ENCODE peak calls at places on chromosomes 5 and 9, in eight cellular contexts. One of them, this sample, is unnamed.

GRCh38 chr5:14628346-14628745 is 36.2 kb upstream of the OTULIN start:
- DNase-seq in NAMALWA: peak
- DNase-seq in nucleus accumbens: no peak
- DNase-seq in GM10248: peak
- DNase-seq in Ammon's horn: peak
- DNase-seq in CD4-positive, alpha-beta T cell: peak
- DNase-seq in activated naive CD4-positive, alpha-beta T cell treated with Interleukin-2 at 50 U/mL for 16 hours: peak
- DNase-seq in memory B cell: peak
- DNase-seq in this sample: no peak

GRCh38 chr9:69035438-69036316 is at the start of gene FXN:
- DNase-seq in memory B cell: peak
- DNase-seq in GM10248: peak
- DNase-seq in NAMALWA: peak
- DNase-seq in CD4-positive, alpha-beta T cell: peak
- DNase-seq in activated naive CD4-positive, alpha-beta T cell treated with Interleukin-2 at 50 U/mL for 16 hours: peak
- DNase-seq in nucleus accumbens: peak
- DNase-seq in Ammon's horn: peak
- DNase-seq in this sample: peak

GRCh38 chr5:92222449-92222848 is 839.3 kb upstream of the ARRDC3 start:
- DNase-seq in Ammon's horn: no peak
- DNase-seq in activated naive CD4-positive, alpha-beta T cell treated with Interleukin-2 at 50 U/mL for 16 hours: no peak
- DNase-seq in GM10248: no peak
- DNase-seq in NAMALWA: peak
- DNase-seq in memory B cell: no peak
- DNase-seq in CD4-positive, alpha-beta T cell: no peak
- DNase-seq in nucleus accumbens: no peak
- DNase-seq in this sample: no peak

GRCh38 chr5:107615173-107615856 is 55.4 kb downstream of the EFNA5 start:
- DNase-seq in GM10248: no peak
- DNase-seq in activated naive CD4-positive, alpha-beta T cell treated with Interleukin-2 at 50 U/mL for 16 hours: no peak
- DNase-seq in NAMALWA: no peak
- DNase-seq in Ammon's horn: no peak
- DNase-seq in nucleus accumbens: no peak
- DNase-seq in CD4-positive, alpha-beta T cell: no peak
- DNase-seq in memory B cell: no peak
- DNase-seq in this sample: no peak

GRCh38 chr9:36802171-36802920 is 229.7 kb downstream of the MELK start:
- DNase-seq in memory B cell: no peak
- DNase-seq in CD4-positive, alpha-beta T cell: no peak
- DNase-seq in NAMALWA: no peak
- DNase-seq in Ammon's horn: peak
- DNase-seq in GM10248: no peak
- DNase-seq in nucleus accumbens: peak
- DNase-seq in activated naive CD4-positive, alpha-beta T cell treated with Interleukin-2 at 50 U/mL for 16 hours: no peak
- DNase-seq in this sample: no peak

GRCh38 chr5:132260714-132261615 is 3.5 kb downstream of the PDLIM4 start:
- DNase-seq in NAMALWA: no peak
- DNase-seq in memory B cell: no peak
- DNase-seq in GM10248: peak
- DNase-seq in activated naive CD4-positive, alpha-beta T cell treated with Interleukin-2 at 50 U/mL for 16 hours: peak
- DNase-seq in CD4-positive, alpha-beta T cell: no peak
- DNase-seq in Ammon's horn: peak
- DNase-seq in nucleus accumbens: peak
- DNase-seq in this sample: peak

GRCh38 chr5:147628054-147628895 is 118.4 kb upstream of the DPYSL3 start:
- DNase-seq in Ammon's horn: peak
- DNase-seq in memory B cell: peak
- DNase-seq in nucleus accumbens: peak
- DNase-seq in activated naive CD4-positive, alpha-beta T cell treated with Interleukin-2 at 50 U/mL for 16 hours: peak
- DNase-seq in CD4-positive, alpha-beta T cell: peak
- DNase-seq in GM10248: peak
- DNase-seq in NAMALWA: peak
- DNase-seq in this sample: peak

GRCh38 chr9:21385131-21385665 is at the start of gene IFNA2:
- DNase-seq in nucleus accumbens: no peak
- DNase-seq in CD4-positive, alpha-beta T cell: no peak
- DNase-seq in memory B cell: no peak
- DNase-seq in GM10248: no peak
- DNase-seq in Ammon's horn: no peak
- DNase-seq in activated naive CD4-positive, alpha-beta T cell treated with Interleukin-2 at 50 U/mL for 16 hours: no peak
- DNase-seq in NAMALWA: peak
- DNase-seq in this sample: no peak

GRCh38 chr5:88823201-88823600 is 59.8 kb downstream of the MEF2C start:
- DNase-seq in memory B cell: no peak
- DNase-seq in nucleus accumbens: no peak
- DNase-seq in Ammon's horn: no peak
- DNase-seq in activated naive CD4-positive, alpha-beta T cell treated with Interleukin-2 at 50 U/mL for 16 hours: no peak
- DNase-seq in NAMALWA: no peak
- DNase-seq in CD4-positive, alpha-beta T cell: no peak
- DNase-seq in GM10248: no peak
- DNase-seq in this sample: no peak

GRCh38 chr5:78776637-78777036 is 128.1 kb upstream of the LHFPL2 start:
- DNase-seq in NAMALWA: no peak
- DNase-seq in Ammon's horn: no peak
- DNase-seq in GM10248: no peak
- DNase-seq in memory B cell: no peak
- DNase-seq in nucleus accumbens: no peak
- DNase-seq in CD4-positive, alpha-beta T cell: no peak
- DNase-seq in activated naive CD4-positive, alpha-beta T cell treated with Interleukin-2 at 50 U/mL for 16 hours: no peak
- DNase-seq in this sample: no peak

GRCh38 chr5:146778261-146778660 is 100.3 kb downstream of the PPP2R2B start:
- DNase-seq in GM10248: no peak
- DNase-seq in CD4-positive, alpha-beta T cell: no peak
- DNase-seq in memory B cell: no peak
- DNase-seq in NAMALWA: no peak
- DNase-seq in nucleus accumbens: no peak
- DNase-seq in Ammon's horn: no peak
- DNase-seq in activated naive CD4-positive, alpha-beta T cell treated with Interleukin-2 at 50 U/mL for 16 hours: no peak
- DNase-seq in this sample: no peak

GRCh38 chr5:157571357-157571827 is 4.2 kb downstream of the ADAM19 start:
- DNase-seq in nucleus accumbens: no peak
- DNase-seq in activated naive CD4-positive, alpha-beta T cell treated with Interleukin-2 at 50 U/mL for 16 hours: peak
- DNase-seq in CD4-positive, alpha-beta T cell: no peak
- DNase-seq in NAMALWA: peak
- DNase-seq in Ammon's horn: peak
- DNase-seq in memory B cell: peak
- DNase-seq in GM10248: peak
- DNase-seq in this sample: no peak

GRCh38 chr5:126383246-126383645 is 40.0 kb upstream of the GRAMD2B start:
- DNase-seq in NAMALWA: no peak
- DNase-seq in GM10248: no peak
- DNase-seq in Ammon's horn: no peak
- DNase-seq in nucleus accumbens: no peak
- DNase-seq in memory B cell: no peak
- DNase-seq in CD4-positive, alpha-beta T cell: no peak
- DNase-seq in activated naive CD4-positive, alpha-beta T cell treated with Interleukin-2 at 50 U/mL for 16 hours: no peak
- DNase-seq in this sample: no peak

GRCh38 chr5:153562189-153562588 is 71.7 kb downstream of the GRIA1 start:
- DNase-seq in memory B cell: no peak
- DNase-seq in nucleus accumbens: no peak
- DNase-seq in Ammon's horn: no peak
- DNase-seq in NAMALWA: no peak
- DNase-seq in GM10248: no peak
- DNase-seq in CD4-positive, alpha-beta T cell: no peak
- DNase-seq in activated naive CD4-positive, alpha-beta T cell treated with Interleukin-2 at 50 U/mL for 16 hours: no peak
- DNase-seq in this sample: no peak

GRCh38 chr5:131541766-131542165 is 93.3 kb downstream of the RAPGEF6 start:
- DNase-seq in CD4-positive, alpha-beta T cell: no peak
- DNase-seq in NAMALWA: no peak
- DNase-seq in nucleus accumbens: no peak
- DNase-seq in GM10248: no peak
- DNase-seq in activated naive CD4-positive, alpha-beta T cell treated with Interleukin-2 at 50 U/mL for 16 hours: no peak
- DNase-seq in Ammon's horn: no peak
- DNase-seq in memory B cell: no peak
- DNase-seq in this sample: no peak

GRCh38 chr5:128082551-128083032 is 974 bp upstream of the SLC12A2 start:
- DNase-seq in nucleus accumbens: no peak
- DNase-seq in CD4-positive, alpha-beta T cell: no peak
- DNase-seq in Ammon's horn: no peak
- DNase-seq in memory B cell: no peak
- DNase-seq in NAMALWA: no peak
- DNase-seq in GM10248: no peak
- DNase-seq in activated naive CD4-positive, alpha-beta T cell treated with Interleukin-2 at 50 U/mL for 16 hours: no peak
- DNase-seq in this sample: no peak

GRCh38 chr9:86082870-86083269 is 16.5 kb downstream of the GOLM1 start:
- DNase-seq in NAMALWA: no peak
- DNase-seq in CD4-positive, alpha-beta T cell: no peak
- DNase-seq in memory B cell: no peak
- DNase-seq in GM10248: no peak
- DNase-seq in Ammon's horn: peak
- DNase-seq in activated naive CD4-positive, alpha-beta T cell treated with Interleukin-2 at 50 U/mL for 16 hours: no peak
- DNase-seq in nucleus accumbens: no peak
- DNase-seq in this sample: no peak

GRCh38 chr5:141877478-141878185 is 578 bp downstream of the PCDH1 start:
- DNase-seq in Ammon's horn: no peak
- DNase-seq in CD4-positive, alpha-beta T cell: peak
- DNase-seq in memory B cell: no peak
- DNase-seq in activated naive CD4-positive, alpha-beta T cell treated with Interleukin-2 at 50 U/mL for 16 hours: peak
- DNase-seq in nucleus accumbens: peak
- DNase-seq in NAMALWA: no peak
- DNase-seq in GM10248: no peak
- DNase-seq in this sample: no peak

GRCh38 chr5:136198453-136198852 is 5.5 kb upstream of the SMIM32 start:
- DNase-seq in activated naive CD4-positive, alpha-beta T cell treated with Interleukin-2 at 50 U/mL for 16 hours: no peak
- DNase-seq in GM10248: peak
- DNase-seq in Ammon's horn: no peak
- DNase-seq in NAMALWA: no peak
- DNase-seq in nucleus accumbens: no peak
- DNase-seq in memory B cell: no peak
- DNase-seq in CD4-positive, alpha-beta T cell: no peak
- DNase-seq in this sample: no peak

GRCh38 chr9:3769646-3770045 is 243.8 kb upstream of the RFX3 start:
- DNase-seq in NAMALWA: no peak
- DNase-seq in CD4-positive, alpha-beta T cell: no peak
- DNase-seq in Ammon's horn: no peak
- DNase-seq in activated naive CD4-positive, alpha-beta T cell treated with Interleukin-2 at 50 U/mL for 16 hours: no peak
- DNase-seq in GM10248: no peak
- DNase-seq in nucleus accumbens: no peak
- DNase-seq in memory B cell: no peak
- DNase-seq in this sample: no peak

GRCh38 chr5:38329132-38329715 is 70.9 kb downstream of the EGFLAM start:
- DNase-seq in activated naive CD4-positive, alpha-beta T cell treated with Interleukin-2 at 50 U/mL for 16 hours: no peak
- DNase-seq in NAMALWA: no peak
- DNase-seq in GM10248: no peak
- DNase-seq in memory B cell: no peak
- DNase-seq in Ammon's horn: no peak
- DNase-seq in CD4-positive, alpha-beta T cell: no peak
- DNase-seq in nucleus accumbens: no peak
- DNase-seq in this sample: no peak

GRCh38 chr5:19903611-19904010 is 84.4 kb downstream of the CDH18 start:
- DNase-seq in NAMALWA: no peak
- DNase-seq in activated naive CD4-positive, alpha-beta T cell treated with Interleukin-2 at 50 U/mL for 16 hours: no peak
- DNase-seq in Ammon's horn: no peak
- DNase-seq in nucleus accumbens: no peak
- DNase-seq in memory B cell: no peak
- DNase-seq in GM10248: no peak
- DNase-seq in CD4-positive, alpha-beta T cell: no peak
- DNase-seq in this sample: no peak

GRCh38 chr5:1189269-1189668 is 12.1 kb upstream of the SLC6A19 start:
- DNase-seq in GM10248: no peak
- DNase-seq in activated naive CD4-positive, alpha-beta T cell treated with Interleukin-2 at 50 U/mL for 16 hours: no peak
- DNase-seq in CD4-positive, alpha-beta T cell: no peak
- DNase-seq in Ammon's horn: no peak
- DNase-seq in nucleus accumbens: no peak
- DNase-seq in NAMALWA: no peak
- DNase-seq in memory B cell: no peak
- DNase-seq in this sample: no peak

GRCh38 chr5:104538835-104539234 is 976.2 kb upstream of the NUDT12 start:
- DNase-seq in activated naive CD4-positive, alpha-beta T cell treated with Interleukin-2 at 50 U/mL for 16 hours: no peak
- DNase-seq in GM10248: no peak
- DNase-seq in Ammon's horn: no peak
- DNase-seq in nucleus accumbens: no peak
- DNase-seq in NAMALWA: no peak
- DNase-seq in CD4-positive, alpha-beta T cell: no peak
- DNase-seq in memory B cell: no peak
- DNase-seq in this sample: no peak

GRCh38 chr5:122429545-122430327 is 117.7 kb downstream of the SNCAIP start:
- DNase-seq in GM10248: no peak
- DNase-seq in nucleus accumbens: no peak
- DNase-seq in activated naive CD4-positive, alpha-beta T cell treated with Interleukin-2 at 50 U/mL for 16 hours: no peak
- DNase-seq in memory B cell: no peak
- DNase-seq in Ammon's horn: peak
- DNase-seq in NAMALWA: no peak
- DNase-seq in CD4-positive, alpha-beta T cell: no peak
- DNase-seq in this sample: no peak

GRCh38 chr5:174188300-174188699 is 142.8 kb downstream of the NSG2 start:
- DNase-seq in activated naive CD4-positive, alpha-beta T cell treated with Interleukin-2 at 50 U/mL for 16 hours: no peak
- DNase-seq in CD4-positive, alpha-beta T cell: no peak
- DNase-seq in GM10248: no peak
- DNase-seq in nucleus accumbens: no peak
- DNase-seq in memory B cell: no peak
- DNase-seq in NAMALWA: peak
- DNase-seq in Ammon's horn: no peak
- DNase-seq in this sample: no peak

GRCh38 chr5:55319481-55319880 is 11.7 kb downstream of the MTREX start:
- DNase-seq in nucleus accumbens: no peak
- DNase-seq in activated naive CD4-positive, alpha-beta T cell treated with Interleukin-2 at 50 U/mL for 16 hours: no peak
- DNase-seq in memory B cell: no peak
- DNase-seq in GM10248: no peak
- DNase-seq in CD4-positive, alpha-beta T cell: no peak
- DNase-seq in Ammon's horn: no peak
- DNase-seq in NAMALWA: no peak
- DNase-seq in this sample: no peak

This sample was measured in anterior cingulate cortex.